ENCODE peak calls at places on chromosomes 5 and 9, in five cellular contexts. K, W, C, V and Q are unnamed samples.

GRCh38 chr5:91049800-91050199 is 333.3 kb downstream of the ARRDC3 start:
- DNase-seq in K (peak), W (no peak), C (no peak), V (peak), Q (peak)

GRCh38 chr5:124162782-124163532 is 583.5 kb downstream of the ZNF608 start:
- DNase-seq in K (no peak), W (peak), C (no peak), V (no peak), Q (no peak)

GRCh38 chr5:41325074-41325473 is 111.7 kb upstream of the C6 start:
- DNase-seq in K (peak), W (no peak), C (no peak), V (no peak), Q (no peak)

GRCh38 chr5:138243794-138244193 is 30.6 kb downstream of the GFRA3 start:
- DNase-seq in K (no peak), W (no peak), C (no peak), V (no peak), Q (no peak)

GRCh38 chr9:94993821-94994165 is 267.3 kb downstream of the AOPEP start:
- DNase-seq in K (no peak), W (no peak), C (no peak), V (no peak), Q (no peak)

GRCh38 chr5:111227805-111228204 is 3.6 kb downstream of the CAMK4 start:
- DNase-seq in K (peak), W (peak), C (no peak), V (peak), Q (no peak)

GRCh38 chr9:113636693-113637092 is 173.2 kb downstream of the RGS3 start:
- DNase-seq in K (no peak), W (no peak), C (no peak), V (no peak), Q (no peak)

GRCh38 chr9:128895556-128895955 is 13.6 kb downstream of the LRRC8A start:
- DNase-seq in K (no peak), W (no peak), C (no peak), V (no peak), Q (no peak)

GRCh38 chr5:13508559-13508958 is 435.9 kb downstream of the DNAH5 start:
- DNase-seq in K (no peak), W (no peak), C (no peak), V (no peak), Q (no peak)

GRCh38 chr5:144102361-144102760 is 68.1 kb downstream of the YIPF5 start:
- DNase-seq in K (no peak), W (no peak), C (no peak), V (no peak), Q (no peak)

GRCh38 chr5:170571331-170571731 is 67.5 kb downstream of the KCNIP1 start:
- DNase-seq in K (no peak), W (no peak), C (no peak), V (peak), Q (peak)

GRCh38 chr5:93395891-93396465 is 185.0 kb downstream of the NR2F1-AS1 start:
- DNase-seq in K (peak), W (no peak), C (no peak), V (no peak), Q (no peak)

GRCh38 chr5:33321026-33321425 is 119.7 kb upstream of the TARS1 start:
- DNase-seq in K (peak), W (no peak), C (no peak), V (peak), Q (no peak)

GRCh38 chr9:90894956-90895687 is 93.5 kb downstream of the SYK start:
- DNase-seq in K (peak), W (peak), C (no peak), V (no peak), Q (no peak)

GRCh38 chr9:90112791-90113190 is 508.0 kb downstream of the GADD45G start:
- DNase-seq in K (no peak), W (no peak), C (no peak), V (no peak), Q (no peak)

GRCh38 chr9:133741716-133742115 is 3.6 kb upstream of the SARDH start:
- DNase-seq in K (no peak), W (no peak), C (no peak), V (no peak), Q (no peak)

GRCh38 chr9:34987160-34988040 is 2.1 kb upstream of the DNAJB5 start:
- DNase-seq in K (no peak), W (no peak), C (no peak), V (no peak), Q (no peak)

GRCh38 chr5:136202800-136203199 is 9.8 kb upstream of the SMIM32 start:
- DNase-seq in K (no peak), W (no peak), C (no peak), V (no peak), Q (no peak)

GRCh38 chr9:116543731-116544400 is 143.2 kb upstream of the TRIM32 start:
- DNase-seq in K (peak), W (no peak), C (no peak), V (no peak), Q (no peak)

GRCh38 chr5:147956064-147956841 is 49.9 kb upstream of the C5orf46 start:
- DNase-seq in K (no peak), W (no peak), C (no peak), V (no peak), Q (no peak)

GRCh38 chr5:53262348-53262970 is 152.9 kb upstream of the MOCS2 start:
- DNase-seq in K (peak), W (no peak), C (no peak), V (no peak), Q (no peak)

GRCh38 chr9:11233693-11234092 is 620.9 kb upstream of the PTPRD start:
- DNase-seq in K (no peak), W (no peak), C (no peak), V (no peak), Q (no peak)

GRCh38 chr5:77396017-77396416 is 96.1 kb downstream of the WDR41 start:
- DNase-seq in K (no peak), W (no peak), C (no peak), V (no peak), Q (no peak)

GRCh38 chr5:38846379-38846967 is 661 bp downstream of the OSMR start:
- DNase-seq in K (peak), W (no peak), C (no peak), V (no peak), Q (no peak)

GRCh38 chr5:55517804-55518203 is 17.0 kb downstream of the PLPP1 start:
- DNase-seq in K (no peak), W (no peak), C (no peak), V (no peak), Q (no peak)

GRCh38 chr5:111427762-111428161 is 84.6 kb downstream of the STARD4 start:
- DNase-seq in K (no peak), W (no peak), C (no peak), V (no peak), Q (no peak)

GRCh38 chr5:146290318-146290717 is 48.3 kb upstream of the POU4F3 start:
- DNase-seq in K (peak), W (no peak), C (no peak), V (no peak), Q (no peak)

GRCh38 chr9:37575921-37576721 is at the start of gene FBXO10:
- DNase-seq in K (peak), W (peak), C (peak), V (peak), Q (no peak)

GRCh38 chr5:135565691-135566421 is 12.9 kb downstream of the CXCL14 start:
- DNase-seq in K (peak), W (peak), C (peak), V (no peak), Q (no peak)

GRCh38 chr9:98854206-98854756 is 46.8 kb downstream of the GALNT12 start:
- DNase-seq in K (no peak), W (no peak), C (no peak), V (no peak), Q (no peak)

GRCh38 chr5:87765009-87765408 is 352.3 kb upstream of the CCNH start:
- DNase-seq in K (no peak), W (no peak), C (no peak), V (no peak), Q (no peak)

GRCh38 chr5:80516826-80517225 is 28.9 kb downstream of the FAM151B start:
- DNase-seq in K (peak), W (no peak), C (no peak), V (peak), Q (peak)

GRCh38 chr5:57825026-57825683 is 342.5 kb upstream of the ACTBL2 start:
- DNase-seq in K (peak), W (no peak), C (no peak), V (peak), Q (peak)

GRCh38 chr9:138105123-138105415 is 227.5 kb downstream of the CACNA1B start:
- DNase-seq in K (no peak), W (no peak), C (no peak), V (no peak), Q (no peak)

GRCh38 chr5:153508700-153509099 is 18.2 kb downstream of the GRIA1 start:
- DNase-seq in K (no peak), W (no peak), C (no peak), V (no peak), Q (no peak)

GRCh38 chr5:72071906-72072305 is 35.4 kb upstream of the MAP1B start:
- DNase-seq in K (no peak), W (no peak), C (no peak), V (no peak), Q (no peak)

GRCh38 chr9:123482295-123482970 is 126.4 kb downstream of the CRB2 start:
- DNase-seq in K (no peak), W (no peak), C (no peak), V (no peak), Q (no peak)

GRCh38 chr5:108924457-108924961 is 176.8 kb downstream of the FER start:
- DNase-seq in K (no peak), W (peak), C (no peak), V (no peak), Q (no peak)

GRCh38 chr5:108925073-108925472 is 177.4 kb downstream of the FER start:
- DNase-seq in K (no peak), W (no peak), C (no peak), V (no peak), Q (no peak)

GRCh38 chr5:108917596-108917995 is 169.9 kb downstream of the FER start:
- DNase-seq in K (no peak), W (no peak), C (no peak), V (peak), Q (peak)

DNA sequence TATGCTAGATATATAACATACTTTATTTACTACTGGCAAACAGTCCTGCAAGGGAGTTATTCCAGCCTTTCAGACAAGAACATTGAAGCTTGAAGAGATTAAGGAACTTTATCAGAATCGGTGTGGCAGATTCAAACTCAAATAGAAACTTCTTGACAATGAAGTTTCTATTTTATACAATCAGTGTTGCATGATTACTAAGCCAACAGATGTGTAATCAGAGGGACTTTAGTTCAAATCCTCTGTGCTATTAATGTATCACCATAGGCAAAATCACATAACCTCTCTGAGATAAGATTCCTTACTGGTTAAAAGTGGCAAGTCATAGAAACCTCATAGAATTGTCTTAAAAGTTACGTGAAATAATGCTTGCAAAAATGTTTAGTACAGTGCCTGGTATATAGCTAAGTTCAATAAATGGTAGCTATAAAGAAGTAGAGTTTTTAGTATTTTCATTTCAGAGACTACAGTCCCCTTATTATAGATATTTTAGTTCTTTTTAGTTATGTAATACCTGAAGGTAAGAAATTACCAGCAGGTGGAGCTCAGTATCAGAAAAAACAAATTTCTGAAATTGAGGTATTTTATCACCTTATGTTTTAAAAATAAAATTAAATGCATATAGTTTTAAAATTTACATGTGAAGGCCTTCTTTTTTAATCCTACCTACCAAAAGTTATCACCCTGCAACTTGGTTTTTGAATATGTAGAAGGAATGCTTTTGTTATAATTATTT is 172.1 kb downstream of the FER start:
- DNase-seq in K (peak), W (peak), C (no peak), V (no peak), Q (no peak)
- TF ChIP-seq CTCF in K (no peak), W (peak), C (no peak), V (peak), Q (no peak)

GRCh38 chr9:109118802-109119438 is 827 bp downstream of the TMEM245 start:
- DNase-seq in K (peak), W (no peak), C (no peak), V (no peak), Q (no peak)

GRCh38 chr9:109120204-109120789 is 550 bp upstream of the TMEM245 start:
- DNase-seq in K (no peak), W (no peak), C (no peak), V (no peak), Q (no peak)

GRCh38 chr9:109122726-109123621 is 3.2 kb upstream of the TMEM245 start:
- DNase-seq in K (no peak), W (peak), C (peak), V (no peak), Q (no peak)

GRCh38 chr9:109119439-109120203 is at the start of gene TMEM245:
- DNase-seq in K (peak), W (peak), C (peak), V (peak), Q (peak)

DNA sequence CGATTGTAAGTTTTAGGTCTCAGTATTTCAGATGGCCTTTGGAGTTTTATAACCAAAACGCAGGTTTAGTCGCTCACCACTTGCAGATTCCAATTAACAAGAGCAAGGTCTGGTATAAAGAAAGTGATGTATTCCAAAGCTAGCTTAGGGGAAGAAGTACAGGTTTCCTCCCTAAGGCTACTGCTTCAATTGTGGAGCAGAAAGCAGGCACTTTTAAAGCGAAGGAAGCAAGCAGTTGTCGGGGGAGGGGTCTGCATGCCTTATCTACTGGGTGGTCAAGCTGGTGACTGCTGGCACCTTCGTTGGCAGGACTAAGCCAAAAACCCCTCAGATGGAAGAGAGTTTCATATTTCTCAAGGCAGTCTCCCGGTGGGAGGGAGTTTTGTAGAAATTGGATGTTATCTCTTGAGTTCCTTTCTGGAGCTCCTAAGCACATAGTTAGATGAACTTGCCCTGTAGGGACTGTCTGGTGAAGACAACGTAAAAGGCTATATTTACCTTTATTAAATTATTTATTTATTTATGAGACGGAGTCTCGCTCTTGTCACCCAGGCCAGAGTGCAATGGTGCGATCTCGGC is 1.6 kb upstream of the TMEM245 start:
- DNase-seq in K (no peak), W (no peak), C (no peak), V (no peak), Q (no peak)
- H3K4me3 ChIP-seq in K (no peak), W (no peak), C (no peak), V (no peak), Q (no peak)

GRCh38 chr5:175696139-175696854 is 38.4 kb downstream of the HRH2 start:
- DNase-seq in K (no peak), W (peak), C (peak), V (no peak), Q (no peak)
- TF ChIP-seq CTCF in K (no peak), W (peak), C (peak), V (peak), Q (peak)

DNA sequence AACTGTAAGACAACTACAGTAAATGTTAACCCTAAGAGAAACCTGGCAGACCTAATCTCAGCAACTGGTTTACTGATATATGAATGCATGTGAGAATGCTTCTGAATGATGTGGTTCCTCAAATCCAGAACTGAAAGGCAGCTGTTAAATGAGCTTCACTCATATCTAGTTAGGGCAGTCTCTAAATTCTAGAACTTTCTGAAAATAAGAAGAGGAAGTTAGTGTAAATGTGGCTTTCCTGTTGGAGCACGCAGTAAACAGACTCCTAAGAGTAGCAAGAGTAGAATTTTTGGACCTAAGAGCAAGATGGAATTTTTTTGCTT is 117.9 kb upstream of the KCNN2 start:
- DNase-seq in K (no peak), W (no peak), C (no peak), V (no peak), Q (no peak)
- H3K4me3 ChIP-seq in K (no peak), W (no peak), C (no peak), V (no peak), Q (no peak)

GRCh38 chr9:1096155-1096964 is 46.2 kb downstream of the DMRT2 start:
- DNase-seq in K (no peak), W (no peak), C (no peak), V (no peak), Q (no peak)

GRCh38 chr9:1098551-1098950 is 48.4 kb downstream of the DMRT2 start:
- DNase-seq in K (no peak), W (no peak), C (no peak), V (no peak), Q (no peak)

GRCh38 chr9:1102010-1102712 is 52.0 kb downstream of the DMRT2 start:
- DNase-seq in K (no peak), W (peak), C (no peak), V (no peak), Q (no peak)

GRCh38 chr9:1100192-1100591 is 50.0 kb downstream of the DMRT2 start:
- DNase-seq in K (no peak), W (no peak), C (no peak), V (no peak), Q (no peak)

GRCh38 chr9:1100945-1101344 is 50.8 kb downstream of the DMRT2 start:
- DNase-seq in K (peak), W (peak), C (no peak), V (peak), Q (no peak)
- TF ChIP-seq CTCF in K (peak), W (peak), C (peak), V (peak), Q (peak)

GRCh38 chr9:79447308-79447605 is 124.5 kb upstream of the TLE4 start:
- DNase-seq in K (no peak), W (no peak), C (no peak), V (no peak), Q (no peak)
- H3K4me3 ChIP-seq in K (no peak), W (no peak), C (no peak), V (no peak), Q (no peak)

GRCh38 chr5:8843766-8844165 is 702.1 kb downstream of the SEMA5A start:
- DNase-seq in K (peak), W (no peak), C (no peak), V (no peak), Q (no peak)

GRCh38 chr5:8845316-8845715 is 700.6 kb downstream of the SEMA5A start:
- DNase-seq in K (peak), W (no peak), C (no peak), V (no peak), Q (no peak)

GRCh38 chr5:8844847-8845246 is 701.0 kb downstream of the SEMA5A start:
- DNase-seq in K (no peak), W (no peak), C (no peak), V (no peak), Q (no peak)

GRCh38 chr5:8844206-8844605 is 701.7 kb downstream of the SEMA5A start:
- DNase-seq in K (peak), W (no peak), C (no peak), V (no peak), Q (no peak)

DNA sequence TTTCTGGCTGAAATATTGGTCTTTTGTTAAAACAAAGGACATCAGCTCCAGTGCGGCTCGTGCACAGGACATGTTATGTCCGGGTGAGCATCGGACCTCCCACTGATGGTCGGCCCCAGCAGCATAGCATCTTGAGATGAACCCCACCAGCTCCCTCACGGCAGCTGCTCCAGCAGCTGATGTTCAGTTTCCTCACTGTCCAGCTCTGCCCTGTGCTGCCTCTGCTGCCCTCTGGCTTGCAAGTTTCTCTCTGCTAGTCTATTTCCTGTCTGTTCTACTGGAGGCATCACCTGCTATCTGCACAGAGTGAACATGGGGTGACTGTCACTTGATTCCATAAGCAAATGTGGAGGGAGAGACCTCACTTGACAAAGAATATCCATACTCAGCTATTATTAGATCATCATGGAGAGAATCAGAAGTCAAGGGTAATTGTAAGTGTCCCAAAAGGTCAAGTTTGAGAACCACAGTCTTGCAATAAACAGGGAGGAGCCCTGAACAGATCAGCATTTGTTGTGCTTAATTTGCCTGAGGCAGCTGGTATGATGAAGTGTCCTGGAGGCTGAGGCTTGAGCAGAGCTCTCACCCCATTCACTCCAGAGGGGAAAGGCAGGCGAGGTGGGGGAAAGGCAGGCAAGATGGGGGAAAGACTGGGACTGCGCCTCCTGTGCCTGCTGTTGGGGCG is 702.8 kb downstream of the SEMA5A start:
- DNase-seq in K (peak), W (no peak), C (no peak), V (no peak), Q (no peak)
- TF ChIP-seq CTCF in K (peak), W (no peak), C (no peak), V (peak), Q (peak)